ENCODE peak calls at places on chromosomes 6 and 20, in nine cellular contexts. I is HepG2, A is bronchial epithelial cell, G is uterus, O is A549, C is SK-N-SH, B is coronary artery, V is psoas muscle, S is fibroblast of mammary gland. K is an unnamed sample.
A peak's percentile ranks its signal among the peaks of the same experiment; 100 is the strongest.

GRCh38 chr6:164967102-164967501 is 342.3 kb downstream of the C6orf118 start:
- DNase-seq in V (no peak), I (no peak), O (no peak), G (peak; percentile 17), B (no peak), C (no peak), A (no peak), S (no peak), K (no peak)

GRCh38 chr6:169959129-169960002 is 207.9 kb downstream of the ERMARD start:
- DNase-seq in G (peak; percentile 60), O (no peak), A (peak; percentile 73), S (no peak), C (peak; percentile 32), I (no peak), V (no peak), B (peak; percentile 71), K (peak; percentile 11)

GRCh38 chr20:33337119-33337518 is 54.1 kb downstream of the BPIFB1 start:
- DNase-seq in S (peak; percentile 2), A (no peak), O (no peak), I (no peak), G (no peak), C (no peak), V (no peak), B (no peak), K (no peak)

GRCh38 chr20:58461104-58461503 is 54.1 kb downstream of the APCDD1L start:
- DNase-seq in A (no peak), G (no peak), S (no peak), C (no peak), I (no peak), V (no peak), B (no peak), O (no peak), K (no peak)

GRCh38 chr6:33014841-33015634 is 5.6 kb upstream of the HLA-DOA start:
- DNase-seq in C (peak; percentile 71), S (peak; percentile 86), O (peak; percentile 47), V (no peak), A (peak; percentile 78), G (peak; percentile 61), B (no peak), I (peak; percentile 77), K (no peak)

GRCh38 chr20:22680031-22680740 is 95.8 kb upstream of the FOXA2 start:
- DNase-seq in B (no peak), A (no peak), V (no peak), S (no peak), C (no peak), G (no peak), I (peak; percentile 58), O (no peak), K (no peak)

GRCh38 chr20:13113731-13114130 is 105.0 kb downstream of the SPTLC3 start:
- DNase-seq in S (no peak), O (no peak), G (no peak), C (no peak), A (no peak), V (no peak), I (no peak), B (no peak), K (no peak)

GRCh38 chr6:34112102-34112501 is 33.8 kb downstream of the GRM4 start:
- DNase-seq in V (no peak), I (no peak), G (no peak), B (no peak), A (no peak), O (no peak), C (no peak), S (no peak), K (no peak)

DNA sequence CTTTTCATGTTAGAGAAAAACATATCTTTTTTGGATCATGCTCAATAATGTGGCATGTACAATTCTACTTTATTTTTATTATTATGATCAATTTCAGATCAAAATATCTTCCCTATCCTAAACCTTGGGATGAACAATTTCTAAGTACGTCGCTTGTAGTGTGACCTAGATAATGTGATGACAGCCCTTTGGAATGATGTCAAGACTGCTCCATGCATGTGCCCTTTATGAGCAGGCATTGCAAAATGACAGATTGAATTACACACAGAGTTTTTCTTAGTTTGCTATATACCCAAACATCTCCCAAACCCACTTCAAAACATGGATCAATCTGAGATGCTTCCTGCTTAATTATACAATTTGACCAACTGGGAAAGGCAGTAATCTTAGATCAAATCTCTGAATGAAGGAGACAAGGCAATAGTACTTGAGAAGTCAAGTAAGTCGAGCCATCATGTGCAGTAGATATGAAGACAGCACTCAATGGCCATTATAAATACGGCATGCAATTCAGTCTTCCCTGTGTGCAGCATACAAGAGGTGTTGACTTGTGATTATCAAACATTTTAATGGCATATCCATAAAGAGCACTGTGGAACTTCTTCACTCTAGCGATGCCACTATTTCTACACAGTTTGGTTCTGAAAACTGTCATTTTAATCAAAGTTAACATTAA is 294.8 kb downstream of the RNF144B start:
- DNase-seq in O (no peak), I (no peak), B (no peak), S (no peak), A (no peak), G (no peak), V (no peak), C (no peak), K (no peak)
- TF ChIP-seq CTCF in O (no peak), I (no peak), B (no peak), S (no peak), A (no peak), G (no peak), V (no peak), C (no peak), K (no peak)

GRCh38 chr6:62711750-62712149 is 425.7 kb upstream of the KHDRBS2 start:
- DNase-seq in V (no peak), O (no peak), G (no peak), C (no peak), S (no peak), A (no peak), I (no peak), B (no peak), K (no peak)

GRCh38 chr6:62716719-62717118 is 430.7 kb upstream of the KHDRBS2 start:
- DNase-seq in A (no peak), B (no peak), S (no peak), V (no peak), C (no peak), G (no peak), I (no peak), O (no peak), K (no peak)

GRCh38 chr6:62714112-62714511 is 428.1 kb upstream of the KHDRBS2 start:
- DNase-seq in G (no peak), S (no peak), B (no peak), O (no peak), A (no peak), C (no peak), I (no peak), V (no peak), K (no peak)
- H3K4me3 ChIP-seq in G (no peak overlapping the region), S (no peak overlapping the region), B (no peak overlapping the region), O (no peak overlapping the region), A (no peak overlapping the region), C (no peak overlapping the region), I (no peak overlapping the region), V (no peak overlapping the region), K (no peak overlapping the region)

DNA sequence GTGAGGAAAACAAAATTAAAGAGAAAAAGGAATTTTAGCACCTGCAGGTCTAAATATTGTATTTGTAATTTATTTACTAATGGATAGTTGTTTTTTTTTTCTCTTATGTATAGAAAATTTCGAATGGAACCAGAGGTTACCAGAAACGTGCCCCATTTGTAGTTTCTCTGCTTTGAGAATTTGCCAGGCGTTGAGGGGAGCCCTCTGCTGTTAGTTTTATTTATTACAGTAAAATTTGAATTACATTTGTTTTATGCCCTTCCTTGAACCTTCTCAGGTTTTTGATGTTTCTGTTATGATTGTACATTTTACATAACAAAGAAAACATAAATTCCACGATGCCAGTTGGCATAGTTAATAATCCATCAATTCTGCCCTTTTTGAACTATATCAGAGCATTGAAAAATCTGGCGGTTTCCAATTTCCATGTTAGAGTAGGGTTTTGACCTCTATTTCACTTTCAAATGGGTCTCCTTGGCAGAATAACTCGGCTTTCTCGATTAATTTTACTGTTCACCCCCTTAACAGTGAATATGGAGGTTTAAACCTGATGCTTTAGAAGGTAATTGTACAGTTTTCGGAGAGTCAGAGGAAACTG is 35.1 kb upstream of the RFPL4B start:
- DNase-seq in G (no peak), B (no peak), V (no peak), O (peak; percentile 7), I (peak; percentile 7), A (peak; percentile 13), S (peak; percentile 57), C (peak; percentile 54), K (no peak)
- TF ChIP-seq CTCF in G (peak; percentile 77), B (peak; percentile 35), V (peak; percentile 70), O (peak; percentile 69), I (peak; percentile 56), A (peak; percentile 45), S (peak; percentile 67), C (peak; percentile 82), K (peak; percentile 72)

GRCh38 chr6:137811121-137811911 is 55.7 kb upstream of the TNFAIP3 start:
- DNase-seq in I (peak; percentile 90), A (peak; percentile 97), B (no peak), C (no peak), V (peak; percentile 49), G (peak; percentile 75), O (peak; percentile 76), S (peak; percentile 85), K (peak; percentile 38)
- H3K4me3 ChIP-seq in I (no peak overlapping the region), A (no peak overlapping the region), B (no peak overlapping the region), C (no peak overlapping the region), V (no peak overlapping the region), G (no peak overlapping the region), O (peak overlapping the region; percentile 12), S (no peak overlapping the region), K (no peak overlapping the region)

GRCh38 chr6:111596784-111597183 is 8.9 kb downstream of the TRAF3IP2 start:
- DNase-seq in V (no peak), C (no peak), S (no peak), G (no peak), A (no peak), O (no peak), B (no peak), I (no peak), K (no peak)
- TF ChIP-seq CTCF in V (no peak), C (no peak), S (no peak), G (no peak), A (no peak), O (no peak), B (no peak), I (no peak), K (no peak)

DNA sequence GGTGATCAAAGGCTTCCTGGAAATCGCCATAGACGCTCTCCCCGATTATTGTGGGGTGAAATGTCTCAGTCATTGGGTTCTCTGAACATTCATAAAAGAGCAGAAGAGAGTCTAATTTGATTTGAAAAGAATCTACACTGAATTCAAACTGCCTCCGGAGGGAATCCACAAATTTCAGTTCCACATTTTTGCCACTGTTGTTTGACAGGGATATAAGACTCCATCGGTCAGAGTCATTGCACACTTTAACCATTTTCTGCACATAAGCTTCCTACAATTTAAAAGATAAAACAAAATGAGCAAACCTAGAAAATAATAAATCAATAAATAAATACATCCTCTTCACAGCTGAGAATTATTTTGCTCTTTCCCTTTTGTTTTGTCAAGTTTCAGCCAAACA is 2.3 kb downstream of the TENT5A start:
- DNase-seq in A (no peak), O (no peak), G (no peak), S (no peak), V (no peak), I (no peak), B (no peak), C (no peak), K (no peak)
- H3K4me3 ChIP-seq in A (peak overlapping the region; percentile 89), O (no peak overlapping the region), G (peak overlapping the region; percentile 90), S (peak overlapping the region; percentile 92), V (peak overlapping the region; percentile 75), I (peak overlapping the region; percentile 79), B (peak overlapping the region; percentile 90), C (peak overlapping the region; percentile 79), K (peak overlapping the region; percentile 80)

GRCh38 chr20:16243470-16243869 is 329.8 kb downstream of the KIF16B start:
- DNase-seq in I (peak; percentile 22), V (no peak), S (no peak), O (no peak), C (peak; percentile 77), G (no peak), B (no peak), A (no peak), K (no peak)
- TF ChIP-seq CTCF in I (peak; percentile 62), V (no peak), S (no peak), O (no peak), C (no peak), G (no peak), B (no peak), A (no peak), K (no peak)

K was measured in dorsolateral prefrontal cortex.